ENCODE peak calls at places on chromosomes 5 and 9, in seven cellular contexts. D, T, H, I, Q, C and P are unnamed samples.

GRCh38 chr9:91724068-91724440 is 226.0 kb downstream of the ROR2 start:
- DNase-seq in D (no peak), T (no peak), H (no peak), I (no peak), Q (no peak), C (no peak), P (no peak)

GRCh38 chr9:22208846-22209585 is 199.9 kb upstream of the CDKN2B start:
- DNase-seq in D (peak), T (no peak), H (no peak), I (no peak), Q (no peak), C (peak), P (no peak)

GRCh38 chr5:117204404-117204803 is 629.8 kb upstream of the SEMA6A start:
- DNase-seq in D (no peak), T (no peak), H (no peak), I (no peak), Q (peak), C (no peak), P (no peak)

GRCh38 chr9:137593176-137593575 is 2.9 kb upstream of the ZMYND19 start:
- DNase-seq in D (no peak), T (no peak), H (no peak), I (no peak), Q (no peak), C (no peak), P (no peak)

GRCh38 chr5:176849611-176850227 is 39.4 kb downstream of the UNC5A start:
- DNase-seq in D (no peak), T (no peak), H (no peak), I (no peak), Q (no peak), C (peak), P (no peak)

GRCh38 chr5:138664276-138664943 is 88.8 kb upstream of the CTNNA1 start:
- DNase-seq in D (no peak), T (no peak), H (no peak), I (no peak), Q (no peak), C (no peak), P (no peak)

GRCh38 chr9:112753725-112754124 is 3.2 kb downstream of the SNX30 start:
- DNase-seq in D (peak), T (no peak), H (no peak), I (no peak), Q (no peak), C (no peak), P (no peak)

GRCh38 chr5:20023686-20024085 is 35.7 kb upstream of the CDH18 start:
- DNase-seq in D (no peak), T (no peak), H (no peak), I (no peak), Q (no peak), C (no peak), P (no peak)

GRCh38 chr9:15965246-15965745 is 412.5 kb downstream of the CCDC171 start:
- DNase-seq in D (no peak), T (no peak), H (no peak), I (no peak), Q (no peak), C (no peak), P (no peak)